ENCODE peak calls at places on chromosomes 5 and 9, in eight cellular contexts. One of them, this sample, is unnamed.

GRCh38 chr5:1468247-1468612 is 23.0 kb upstream of the SLC6A3 start:
- DNase-seq in A549: no peak
- DNase-seq in HepG2: peak
- DNase-seq in K562: peak
- DNase-seq in GM12878: no peak
- DNase-seq in SK-N-SH: peak
- DNase-seq in IMR-90: no peak
- DNase-seq in WTC11: peak
- DNase-seq in this sample: peak

GRCh38 chr5:168317096-168317520 is 25.7 kb downstream of the WWC1 start:
- DNase-seq in A549: no peak
- DNase-seq in HepG2: no peak
- DNase-seq in K562: no peak
- DNase-seq in GM12878: no peak
- DNase-seq in SK-N-SH: no peak
- DNase-seq in IMR-90: no peak
- DNase-seq in WTC11: no peak
- DNase-seq in this sample: no peak

GRCh38 chr9:441131-441530 is 226.5 kb downstream of the DOCK8 start:
- DNase-seq in A549: no peak
- DNase-seq in HepG2: no peak
- DNase-seq in K562: no peak
- DNase-seq in GM12878: no peak
- DNase-seq in SK-N-SH: no peak
- DNase-seq in IMR-90: no peak
- DNase-seq in WTC11: no peak
- DNase-seq in this sample: no peak

GRCh38 chr9:94443039-94443722 is 111.7 kb upstream of the PCAT7 start:
- DNase-seq in A549: no peak
- DNase-seq in HepG2: no peak
- DNase-seq in K562: no peak
- DNase-seq in GM12878: no peak
- DNase-seq in SK-N-SH: no peak
- DNase-seq in IMR-90: no peak
- DNase-seq in WTC11: no peak
- DNase-seq in this sample: no peak

GRCh38 chr9:32304495-32304894 is 79.9 kb upstream of the ACO1 start:
- DNase-seq in A549: no peak
- DNase-seq in HepG2: peak
- DNase-seq in K562: no peak
- DNase-seq in GM12878: no peak
- DNase-seq in SK-N-SH: no peak
- DNase-seq in IMR-90: no peak
- DNase-seq in WTC11: no peak
- DNase-seq in this sample: no peak

GRCh38 chr5:139382371-139382770 is 726 bp downstream of the SLC23A1 start:
- DNase-seq in A549: no peak
- DNase-seq in HepG2: no peak
- DNase-seq in K562: no peak
- DNase-seq in GM12878: no peak
- DNase-seq in SK-N-SH: no peak
- DNase-seq in IMR-90: no peak
- DNase-seq in WTC11: no peak
- DNase-seq in this sample: no peak

GRCh38 chr5:4374866-4375265 is 765.3 kb upstream of the ADAMTS16 start:
- DNase-seq in A549: no peak
- DNase-seq in HepG2: no peak
- DNase-seq in K562: peak
- DNase-seq in GM12878: no peak
- DNase-seq in SK-N-SH: no peak
- DNase-seq in IMR-90: no peak
- DNase-seq in WTC11: no peak
- DNase-seq in this sample: no peak

GRCh38 chr5:39005566-39006232 is 68.5 kb downstream of the RICTOR start:
- DNase-seq in A549: peak
- DNase-seq in HepG2: peak
- DNase-seq in K562: peak
- DNase-seq in GM12878: no peak
- DNase-seq in SK-N-SH: no peak
- DNase-seq in IMR-90: peak
- DNase-seq in WTC11: no peak
- DNase-seq in this sample: no peak

GRCh38 chr5:59107692-59108091 is 524.8 kb downstream of the RAB3C start:
- DNase-seq in A549: no peak
- DNase-seq in HepG2: no peak
- DNase-seq in K562: no peak
- DNase-seq in GM12878: no peak
- DNase-seq in SK-N-SH: no peak
- DNase-seq in IMR-90: no peak
- DNase-seq in WTC11: no peak
- DNase-seq in this sample: no peak

GRCh38 chr5:77305921-77306320 is 95.4 kb downstream of the PDE8B start:
- DNase-seq in A549: no peak
- DNase-seq in HepG2: no peak
- DNase-seq in K562: no peak
- DNase-seq in GM12878: no peak
- DNase-seq in SK-N-SH: no peak
- DNase-seq in IMR-90: peak
- DNase-seq in WTC11: no peak
- DNase-seq in this sample: no peak

GRCh38 chr9:129853614-129854013 is 18.4 kb downstream of the USP20 start:
- DNase-seq in A549: no peak
- DNase-seq in HepG2: no peak
- DNase-seq in K562: no peak
- DNase-seq in GM12878: no peak
- DNase-seq in SK-N-SH: no peak
- DNase-seq in IMR-90: no peak
- DNase-seq in WTC11: no peak
- DNase-seq in this sample: no peak

GRCh38 chr9:110283736-110284135 is 27.4 kb upstream of the TXN start:
- DNase-seq in A549: no peak
- DNase-seq in HepG2: no peak
- DNase-seq in K562: no peak
- DNase-seq in GM12878: no peak
- DNase-seq in SK-N-SH: no peak
- DNase-seq in IMR-90: no peak
- DNase-seq in WTC11: no peak
- DNase-seq in this sample: no peak

GRCh38 chr9:138024831-138025291 is 147.3 kb downstream of the CACNA1B start:
- DNase-seq in A549: no peak
- DNase-seq in HepG2: no peak
- DNase-seq in K562: no peak
- DNase-seq in GM12878: no peak
- DNase-seq in SK-N-SH: no peak
- DNase-seq in IMR-90: no peak
- DNase-seq in WTC11: no peak
- DNase-seq in this sample: no peak

GRCh38 chr5:75538201-75538600 is 26.5 kb downstream of the POLK start:
- DNase-seq in A549: no peak
- DNase-seq in HepG2: no peak
- DNase-seq in K562: no peak
- DNase-seq in GM12878: no peak
- DNase-seq in SK-N-SH: no peak
- DNase-seq in IMR-90: peak
- DNase-seq in WTC11: no peak
- DNase-seq in this sample: no peak

GRCh38 chr5:93674138-93674537 is 67.3 kb downstream of the POU5F2 start:
- DNase-seq in A549: no peak
- DNase-seq in HepG2: no peak
- DNase-seq in K562: no peak
- DNase-seq in GM12878: no peak
- DNase-seq in SK-N-SH: peak
- DNase-seq in IMR-90: peak
- DNase-seq in WTC11: no peak
- DNase-seq in this sample: no peak

GRCh38 chr9:37575921-37576721 is at the start of gene FBXO10:
- DNase-seq in A549: peak
- DNase-seq in HepG2: no peak
- DNase-seq in K562: no peak
- DNase-seq in GM12878: no peak
- DNase-seq in SK-N-SH: peak
- DNase-seq in IMR-90: peak
- DNase-seq in WTC11: peak
- DNase-seq in this sample: peak

GRCh38 chr5:161676109-161676508 is 9.4 kb upstream of the GABRA6 start:
- DNase-seq in A549: no peak
- DNase-seq in HepG2: peak
- DNase-seq in K562: no peak
- DNase-seq in GM12878: peak
- DNase-seq in SK-N-SH: peak
- DNase-seq in IMR-90: no peak
- DNase-seq in WTC11: no peak
- DNase-seq in this sample: no peak

GRCh38 chr9:35464056-35465025 is 25.6 kb upstream of the RUSC2 start:
- DNase-seq in A549: no peak
- DNase-seq in HepG2: no peak
- DNase-seq in K562: no peak
- DNase-seq in GM12878: no peak
- DNase-seq in SK-N-SH: no peak
- DNase-seq in IMR-90: peak
- DNase-seq in WTC11: no peak
- DNase-seq in this sample: no peak

GRCh38 chr5:91281409-91281808 is 101.7 kb downstream of the ARRDC3 start:
- DNase-seq in A549: no peak
- DNase-seq in HepG2: no peak
- DNase-seq in K562: no peak
- DNase-seq in GM12878: no peak
- DNase-seq in SK-N-SH: no peak
- DNase-seq in IMR-90: peak
- DNase-seq in WTC11: no peak
- DNase-seq in this sample: no peak

GRCh38 chr9:97769208-97769607 is 72.1 kb upstream of the XPA start:
- DNase-seq in A549: no peak
- DNase-seq in HepG2: no peak
- DNase-seq in K562: no peak
- DNase-seq in GM12878: no peak
- DNase-seq in SK-N-SH: no peak
- DNase-seq in IMR-90: no peak
- DNase-seq in WTC11: no peak
- DNase-seq in this sample: no peak

GRCh38 chr9:97766610-97767009 is 69.5 kb upstream of the XPA start:
- DNase-seq in A549: no peak
- DNase-seq in HepG2: no peak
- DNase-seq in K562: peak
- DNase-seq in GM12878: no peak
- DNase-seq in SK-N-SH: no peak
- DNase-seq in IMR-90: no peak
- DNase-seq in WTC11: no peak
- DNase-seq in this sample: no peak

GRCh38 chr9:97766092-97766491 is 69.0 kb upstream of the XPA start:
- DNase-seq in A549: no peak
- DNase-seq in HepG2: no peak
- DNase-seq in K562: no peak
- DNase-seq in GM12878: no peak
- DNase-seq in SK-N-SH: no peak
- DNase-seq in IMR-90: peak
- DNase-seq in WTC11: no peak
- DNase-seq in this sample: no peak

GRCh38 chr9:97768731-97769130 is 71.6 kb upstream of the XPA start:
- DNase-seq in A549: no peak
- DNase-seq in HepG2: no peak
- DNase-seq in K562: no peak
- DNase-seq in GM12878: no peak
- DNase-seq in SK-N-SH: no peak
- DNase-seq in IMR-90: peak
- DNase-seq in WTC11: no peak
- DNase-seq in this sample: no peak

DNA sequence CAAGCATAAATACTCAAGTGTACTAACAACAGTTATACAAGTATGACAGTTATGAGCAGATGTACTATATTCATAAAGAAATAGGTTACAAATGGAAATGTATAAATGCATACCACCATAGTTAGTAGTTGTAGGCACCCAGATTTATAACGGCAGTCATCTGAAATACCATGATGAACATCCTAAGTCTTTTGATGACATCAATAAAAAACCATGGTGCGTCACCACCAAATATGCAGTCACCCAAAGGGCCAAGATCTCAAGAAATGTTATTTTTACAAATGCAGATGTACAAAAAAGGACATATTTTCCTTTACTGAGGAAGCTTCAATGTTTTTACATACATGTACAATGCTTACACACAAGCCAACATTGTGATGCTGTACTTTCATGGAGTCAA is 70.8 kb upstream of the XPA start:
- DNase-seq in A549: no peak
- DNase-seq in HepG2: no peak
- DNase-seq in K562: no peak
- DNase-seq in GM12878: no peak
- DNase-seq in SK-N-SH: no peak
- DNase-seq in IMR-90: peak
- DNase-seq in WTC11: no peak
- DNase-seq in this sample: no peak
- TF ChIP-seq USF2 in A549: no peak
- TF ChIP-seq USF2 in HepG2: no peak
- TF ChIP-seq USF2 in K562: no peak
- TF ChIP-seq USF2 in GM12878: no peak
- TF ChIP-seq USF2 in SK-N-SH: no peak
- TF ChIP-seq USF2 in IMR-90: no peak
- TF ChIP-seq USF2 in WTC11: no peak
- TF ChIP-seq USF2 in this sample: no peak

GRCh38 chr9:5718296-5719032 is 89.6 kb downstream of the RIC1 start:
- DNase-seq in A549: no peak
- DNase-seq in HepG2: no peak
- DNase-seq in K562: no peak
- DNase-seq in GM12878: no peak
- DNase-seq in SK-N-SH: no peak
- DNase-seq in IMR-90: peak
- DNase-seq in WTC11: no peak
- DNase-seq in this sample: no peak
- TF ChIP-seq USF2 in A549: no peak
- TF ChIP-seq USF2 in HepG2: no peak
- TF ChIP-seq USF2 in K562: no peak
- TF ChIP-seq USF2 in GM12878: no peak
- TF ChIP-seq USF2 in SK-N-SH: no peak
- TF ChIP-seq USF2 in IMR-90: no peak
- TF ChIP-seq USF2 in WTC11: no peak
- TF ChIP-seq USF2 in this sample: no peak

GRCh38 chr9:108645520-108645919 is 210.3 kb downstream of the ACTL7B start:
- DNase-seq in A549: no peak
- DNase-seq in HepG2: no peak
- DNase-seq in K562: no peak
- DNase-seq in GM12878: no peak
- DNase-seq in SK-N-SH: no peak
- DNase-seq in IMR-90: no peak
- DNase-seq in WTC11: no peak
- DNase-seq in this sample: no peak
- TF ChIP-seq USF2 in A549: no peak
- TF ChIP-seq USF2 in HepG2: no peak
- TF ChIP-seq USF2 in K562: no peak
- TF ChIP-seq USF2 in GM12878: no peak
- TF ChIP-seq USF2 in SK-N-SH: no peak
- TF ChIP-seq USF2 in IMR-90: no peak
- TF ChIP-seq USF2 in WTC11: no peak
- TF ChIP-seq USF2 in this sample: no peak

DNA sequence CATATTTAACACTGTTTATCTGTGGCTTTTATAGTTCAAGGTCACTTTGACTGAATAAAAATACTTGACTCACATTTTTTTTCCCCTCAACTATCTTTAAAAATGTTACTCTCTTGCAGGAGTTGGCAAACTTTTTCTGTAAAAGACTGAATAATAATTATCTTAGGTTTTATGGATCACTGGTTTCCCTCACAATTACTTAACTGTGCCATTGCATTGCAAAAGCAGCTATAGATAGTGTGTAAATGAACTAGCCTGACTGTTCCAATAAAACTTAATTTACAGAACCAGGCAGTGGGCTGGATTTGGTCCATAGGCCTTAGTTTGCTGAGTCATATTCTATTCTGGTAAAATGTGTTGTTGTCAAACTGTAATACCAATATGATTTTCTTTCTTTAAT is 7.1 kb downstream of the KIAA1958 start:
- DNase-seq in A549: no peak
- DNase-seq in HepG2: no peak
- DNase-seq in K562: no peak
- DNase-seq in GM12878: no peak
- DNase-seq in SK-N-SH: no peak
- DNase-seq in IMR-90: no peak
- DNase-seq in WTC11: no peak
- DNase-seq in this sample: no peak
- TF ChIP-seq USF2 in A549: no peak
- TF ChIP-seq USF2 in HepG2: no peak
- TF ChIP-seq USF2 in K562: no peak
- TF ChIP-seq USF2 in GM12878: no peak
- TF ChIP-seq USF2 in SK-N-SH: no peak
- TF ChIP-seq USF2 in IMR-90: no peak
- TF ChIP-seq USF2 in WTC11: no peak
- TF ChIP-seq USF2 in this sample: no peak